ENCODE peak calls at places on chromosome 11, in four cellular contexts. L is WTC11, J is HEK293T, P is K562. T is an unnamed sample.

GRCh38 chr11:63020671-63021255 is 5.1 kb upstream of the SLC22A8 start:
- DNase-seq in P (peak), J (peak), L (peak), T (no peak)

GRCh38 chr11:6656581-6656915 is 939 bp upstream of the DCHS1 start:
- DNase-seq in L (no peak), J (no peak), P (no peak), T (no peak)

GRCh38 chr11:62721994-62722393 is 5.3 kb downstream of the HNRNPUL2 start:
- DNase-seq in P (no peak), L (no peak), J (no peak), T (peak)

GRCh38 chr11:88489030-88489429 is 151.5 kb upstream of the CTSC start:
- DNase-seq in P (no peak), J (no peak), L (no peak), T (no peak)

GRCh38 chr11:88301478-88302140 is 35.9 kb downstream of the CTSC start:
- DNase-seq in P (no peak), L (no peak), J (no peak), T (no peak)

GRCh38 chr11:74311352-74311926 is at the start of gene P4HA3:
- DNase-seq in P (peak), L (peak), J (peak), T (peak)

GRCh38 chr11:69209936-69210659 is 54.4 kb downstream of the SMIM38 start:
- DNase-seq in P (peak), J (no peak), L (peak), T (peak)

GRCh38 chr11:124961972-124962609 is 8.1 kb downstream of the CCDC15 start:
- DNase-seq in P (peak), L (no peak), J (peak), T (peak)

GRCh38 chr11:114128399-114128798 is 68.9 kb downstream of the ZBTB16 start:
- DNase-seq in P (no peak), L (no peak), J (no peak), T (no peak)

GRCh38 chr11:6992457-6993431 is 27.4 kb downstream of the ZNF214 start:
- DNase-seq in L (no peak), P (no peak), J (no peak), T (no peak)

GRCh38 chr11:79860336-79860735 is 419.5 kb upstream of the TENM4 start:
- DNase-seq in J (no peak), L (no peak), P (no peak), T (no peak)

GRCh38 chr11:68312117-68312779 is at the start of gene LRP5:
- DNase-seq in P (peak), L (no peak), J (peak), T (no peak)

GRCh38 chr11:46970913-46971625 is 34.5 kb downstream of the CSTPP1 start:
- DNase-seq in J (no peak), P (no peak), L (no peak), T (no peak)

GRCh38 chr11:134332189-134332631 is 422 bp downstream of the GLB1L2 start:
- DNase-seq in P (peak), J (peak), L (peak), T (no peak)

GRCh38 chr11:33475999-33476398 is 218.8 kb downstream of the HIPK3 start:
- DNase-seq in P (no peak), J (peak), L (no peak), T (peak)

GRCh38 chr11:69963533-69964246 is 114.4 kb upstream of the ANO1 start:
- DNase-seq in J (no peak), P (no peak), L (no peak), T (no peak)

GRCh38 chr11:5476184-5476819 is 12.2 kb upstream of the OR52D1 start:
- DNase-seq in P (peak), L (peak), J (peak), T (peak)

GRCh38 chr11:70048279-70049024 is 29.7 kb upstream of the ANO1 start:
- DNase-seq in L (peak), P (peak), J (peak), T (no peak)

GRCh38 chr11:105109855-105110750 is 29.5 kb downstream of the CARD18 start:
- DNase-seq in J (no peak), L (no peak), P (no peak), T (no peak)

GRCh38 chr11:125082611-125083311 is 19.7 kb downstream of the SLC37A2 start:
- DNase-seq in P (no peak), J (no peak), L (no peak), T (peak)

GRCh38 chr11:113389288-113389687 is 1.7 kb downstream of the ANKK1 start:
- DNase-seq in J (no peak), P (no peak), L (no peak), T (no peak)

GRCh38 chr11:93100211-93100610 is 97.6 kb downstream of the SLC36A4 start:
- DNase-seq in P (no peak), L (no peak), J (no peak), T (no peak)

GRCh38 chr11:15232496-15232895 is 117.8 kb downstream of the INSC start:
- DNase-seq in L (no peak), P (no peak), J (no peak), T (no peak)

GRCh38 chr11:94526645-94527438 is 14.6 kb downstream of the C11orf97 start:
- DNase-seq in J (no peak), P (no peak), L (no peak), T (no peak)

GRCh38 chr11:27216268-27217149 is 146.5 kb downstream of the CCDC34 start:
- DNase-seq in P (no peak), J (no peak), L (no peak), T (no peak)
- TF ChIP-seq ELF4 in P (no peak), J (no peak), L (no peak), T (no peak)

DNA sequence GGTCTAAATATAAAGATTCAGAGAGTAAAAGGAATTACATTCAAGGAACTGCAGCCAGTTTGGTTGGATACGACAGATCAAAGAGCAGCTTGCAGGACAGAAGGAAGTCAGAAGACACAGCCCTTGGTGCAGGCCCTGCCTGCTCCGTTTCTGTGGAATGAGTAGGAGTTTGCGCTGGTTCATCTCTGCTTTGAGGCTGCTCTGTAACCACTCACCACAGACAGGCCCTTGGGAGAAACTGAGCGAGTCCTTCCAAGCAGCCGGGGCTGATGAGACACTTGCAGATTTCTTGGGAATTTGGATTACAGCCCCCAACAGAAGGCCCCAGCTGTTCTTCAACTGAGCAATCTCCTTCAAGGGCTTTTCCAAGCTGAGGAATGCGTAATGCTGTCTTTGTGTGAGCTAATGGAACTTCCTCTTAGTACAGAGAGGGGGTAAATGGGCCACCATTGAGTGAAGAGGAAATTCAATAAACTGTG is 16.4 kb downstream of the IL10RA start:
- DNase-seq in L (no peak), P (peak), J (no peak), T (no peak)
- TF ChIP-seq ELF4 in L (no peak), P (no peak), J (no peak), T (no peak)

DNA sequence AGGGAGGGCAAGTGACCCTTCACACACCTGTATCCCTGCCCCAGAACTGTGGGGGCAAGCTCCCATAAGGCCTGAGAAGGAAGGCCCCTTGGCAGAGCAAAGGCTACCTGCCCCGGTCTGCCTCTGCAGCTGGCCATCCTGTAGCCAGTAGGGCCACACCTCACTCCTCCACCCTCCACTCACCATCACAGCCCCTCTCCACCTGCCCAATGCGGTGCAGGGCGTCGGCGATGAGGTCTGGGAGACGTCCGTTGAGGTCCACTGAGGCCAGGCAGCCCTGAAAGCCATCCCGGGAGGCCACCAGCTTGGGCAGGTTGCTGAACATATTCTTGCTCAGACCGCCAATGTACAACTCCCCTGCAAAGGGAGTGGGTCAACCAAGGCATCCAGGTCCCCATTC is 57.5 kb downstream of the SLC22A12 start:
- DNase-seq in P (no peak), J (no peak), L (no peak), T (no peak)
- TF ChIP-seq ELF4 in P (no peak), J (no peak), L (no peak), T (no peak)

GRCh38 chr11:12455938-12456337 is 78.6 kb downstream of the PARVA start:
- DNase-seq in L (no peak), P (no peak), J (no peak), T (no peak)

GRCh38 chr11:12458042-12458441 is 80.7 kb downstream of the PARVA start:
- DNase-seq in L (no peak), P (no peak), J (no peak), T (no peak)

GRCh38 chr11:12453243-12453642 is 75.9 kb downstream of the PARVA start:
- DNase-seq in P (no peak), J (no peak), L (no peak), T (no peak)

GRCh38 chr11:12457030-12457600 is 79.7 kb downstream of the PARVA start:
- DNase-seq in L (no peak), J (no peak), P (no peak), T (no peak)

GRCh38 chr11:12454782-12455181 is 77.4 kb downstream of the PARVA start:
- DNase-seq in L (no peak), P (no peak), J (no peak), T (no peak)
- TF ChIP-seq ELF4 in L (no peak), P (no peak), J (no peak), T (no peak)

DNA sequence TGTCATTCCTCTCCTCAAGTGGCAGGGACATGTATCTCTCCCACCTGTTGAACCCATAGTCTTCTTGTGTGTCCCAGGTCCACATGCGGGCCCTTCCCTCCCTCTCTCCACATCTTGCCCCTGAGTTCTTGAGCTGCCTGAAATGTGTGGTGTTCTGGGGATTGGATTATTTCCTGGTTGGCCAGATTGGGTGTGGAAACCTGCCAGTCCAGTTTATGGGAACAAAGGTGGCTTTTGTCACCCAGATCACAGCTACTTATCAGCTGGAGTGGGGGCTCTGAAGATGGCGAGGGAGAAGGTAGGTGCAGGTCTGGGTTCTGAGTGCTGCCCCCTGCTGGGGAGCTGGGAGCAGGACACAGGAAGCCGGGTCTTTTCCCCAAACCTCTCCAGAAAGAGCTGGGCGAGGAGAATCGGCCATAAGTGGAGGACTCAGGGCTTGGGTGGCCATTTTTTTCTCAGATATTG is 14.2 kb downstream of the DTX4 start:
- DNase-seq in P (peak), L (peak), J (peak), T (peak)
- TF ChIP-seq ELF4 in P (no peak), L (no peak), J (no peak), T (no peak)

DNA sequence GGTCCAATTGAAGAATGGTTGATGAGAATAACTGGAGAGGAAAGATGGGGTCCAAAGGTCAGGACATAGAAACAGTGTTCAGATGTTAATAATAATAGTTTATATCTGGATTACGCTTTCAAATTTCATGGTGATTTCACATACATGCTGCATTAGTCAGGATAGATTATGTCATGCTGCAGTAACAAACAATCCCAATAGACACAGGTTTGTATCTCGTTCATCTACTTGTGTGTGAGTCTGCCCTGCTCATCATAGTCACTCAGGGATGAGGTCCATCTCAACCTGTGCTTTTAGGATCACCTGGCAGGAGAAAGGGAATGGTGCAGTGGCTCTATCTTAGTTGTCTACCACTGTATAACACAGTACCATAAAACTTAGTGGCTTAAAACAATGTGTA is 48.0 kb upstream of the PLET1 start:
- DNase-seq in P (no peak), L (no peak), J (no peak), T (no peak)
- TF ChIP-seq ELF4 in P (no peak), L (no peak), J (no peak), T (no peak)

DNA sequence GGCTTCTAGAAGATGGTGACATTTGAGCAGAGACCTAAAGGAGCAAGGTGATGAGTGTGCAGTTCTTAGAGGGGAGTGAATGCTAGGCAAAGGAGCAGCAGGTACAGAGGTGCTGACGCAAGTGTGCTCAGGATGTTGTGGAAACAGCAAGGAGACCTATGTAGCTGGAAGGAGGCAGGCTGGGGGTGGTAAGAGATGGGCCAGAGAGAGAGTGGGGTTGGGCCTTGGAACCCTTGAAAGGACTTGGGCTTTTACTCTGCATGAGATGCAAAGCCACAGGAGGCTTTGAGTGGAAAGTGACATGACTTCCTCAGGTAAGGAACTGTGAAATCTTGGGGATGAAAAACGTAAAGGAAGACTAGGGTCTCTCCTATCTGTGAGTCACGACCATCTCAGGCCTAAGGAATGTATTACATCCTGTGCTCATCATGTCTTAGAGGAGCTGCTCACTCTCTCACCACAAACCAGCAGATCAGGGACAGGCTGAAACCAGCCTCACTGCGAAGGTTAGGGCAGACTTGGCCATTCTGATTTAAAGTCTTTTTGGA is 65.4 kb downstream of the MICAL2 start:
- DNase-seq in J (no peak), L (no peak), P (no peak), T (no peak)
- TF ChIP-seq ELF4 in J (no peak), L (no peak), P (no peak), T (no peak)

DNA sequence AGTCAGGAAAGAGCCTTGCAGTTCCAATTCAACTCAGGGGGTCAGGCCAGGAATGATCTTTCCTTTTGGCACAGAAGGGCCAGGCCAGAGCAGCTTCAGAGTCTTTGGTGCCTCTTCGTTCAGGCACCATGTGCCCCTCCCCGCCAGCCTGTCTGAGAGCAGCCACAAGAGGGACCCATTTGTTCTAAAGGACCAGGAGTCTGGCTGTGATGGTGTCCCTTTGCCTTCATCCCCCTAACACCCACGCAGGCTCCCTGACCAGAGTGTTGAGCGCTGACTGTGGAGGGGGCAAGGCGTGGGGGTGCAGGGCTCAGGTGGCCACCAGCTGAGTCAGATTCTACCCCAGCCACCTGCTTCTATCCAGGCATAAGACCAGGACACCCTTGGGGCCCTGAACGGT is 156.4 kb downstream of the TTC17 start:
- DNase-seq in J (peak), P (peak), L (peak), T (peak)
- TF ChIP-seq ELF4 in J (no peak), P (no peak), L (no peak), T (no peak)

GRCh38 chr11:10838083-10838482 is 19.8 kb downstream of the ZBED5 start:
- DNase-seq in J (no peak), L (no peak), P (no peak), T (no peak)
- TF ChIP-seq ELF4 in J (no peak), L (no peak), P (no peak), T (no peak)